ENCODE peak calls at places on chromosome 2, in nine cellular contexts. A, Q, Y, B, R, I, E, O and M are unnamed samples.

GRCh38 chr2:50515638-50516037 is 516.3 kb downstream of the NRXN1 start:
- DNase-seq in R (no peak), Q (no peak), Y (no peak), O (no peak), B (no peak), E (no peak), I (no peak), A (no peak), M (peak)

GRCh38 chr2:43049836-43050796 is 176.3 kb downstream of the ZFP36L2 start:
- DNase-seq in A (no peak), R (no peak), O (no peak), B (no peak), Y (no peak), Q (no peak), I (no peak), E (no peak), M (peak)

GRCh38 chr2:88874063-88874657 is 182.7 kb downstream of the RPIA start:
- DNase-seq in O (no peak), Q (peak), I (peak), A (peak), Y (peak), E (peak), B (peak), R (peak), M (peak)

GRCh38 chr2:181892795-181893435 is 1.4 kb downstream of the ITPRID2 start:
- DNase-seq in O (no peak), I (peak), B (peak), E (no peak), Y (no peak), A (peak), Q (peak), R (no peak), M (no peak)

GRCh38 chr2:192000196-192000990 is 153.5 kb upstream of the CAVIN2 start:
- DNase-seq in I (no peak), A (no peak), E (no peak), Q (no peak), B (no peak), Y (no peak), O (no peak), R (no peak), M (no peak)

GRCh38 chr2:673615-674318 is 3.4 kb downstream of the TMEM18 start:
- DNase-seq in B (no peak), Q (peak), Y (peak), A (peak), R (no peak), I (peak), E (no peak), O (no peak), M (no peak)

GRCh38 chr2:38377501-38378258 is 607 bp upstream of the ATL2 start:
- DNase-seq in E (peak), R (no peak), B (peak), O (no peak), Q (peak), I (peak), Y (peak), A (peak), M (peak)

GRCh38 chr2:8872821-8873432 is 35.5 kb upstream of the KIDINS220 start:
- DNase-seq in R (peak), E (peak), Y (peak), A (peak), O (no peak), Q (peak), I (peak), B (peak), M (peak)

GRCh38 chr2:197369228-197369945 is 58.8 kb upstream of the ANKRD44 start:
- DNase-seq in Q (no peak), A (peak), R (no peak), I (peak), E (peak), Y (no peak), B (no peak), O (no peak), M (no peak)